ENCODE peak calls at places on chromosomes 5 and 9, in seven cellular contexts. Y is AG04450; L is NCI-H1436; B is stimulated activated CD4-positive, alpha-beta T cell treated with anti-CD3 and anti-CD28 coated beads, Interleukin-2, amount 100 ng/mL, for 48 hours; G is NCI-H446 treated with DMSO at 0.1 percent for 48 hours; U is memory B cell; P is CD8-positive, alpha-beta memory T cell. D is an unnamed sample.

GRCh38 chr9:98214811-98215210 is 22.4 kb upstream of the CORO2A start:
- DNase-seq in Y (no peak), L (no peak), B (no peak), G (no peak), U (no peak), P (peak; percentile 11), D (no peak)

GRCh38 chr5:75961814-75962213 is 121.4 kb upstream of the SV2C start:
- DNase-seq in Y (no peak), L (no peak), B (no peak), G (no peak), U (no peak), P (no peak), D (no peak)

GRCh38 chr5:21792736-21793135 is 1060.4 kb downstream of the CDH12 start:
- DNase-seq in Y (no peak), L (no peak), B (no peak), G (no peak), U (no peak), P (no peak), D (no peak)

GRCh38 chr5:142322747-142323479 is 1.9 kb downstream of the SPRY4 start:
- DNase-seq in Y (no peak), L (no peak), B (no peak), G (no peak), U (no peak), P (no peak), D (no peak)

GRCh38 chr5:151523335-151523734 is 67.8 kb downstream of the FAT2 start:
- DNase-seq in Y (no peak), L (no peak), B (peak; percentile 42), G (no peak), U (peak; percentile 20), P (no peak), D (no peak)

GRCh38 chr5:178111925-178112324 is 1.4 kb upstream of the N4BP3 start:
- DNase-seq in Y (peak; percentile 15), L (no peak), B (no peak), G (no peak), U (no peak), P (no peak), D (no peak)

GRCh38 chr9:16871358-16872151 is 1.1 kb upstream of the BNC2 start:
- DNase-seq in Y (no peak), L (no peak), B (no peak), G (no peak), U (no peak), P (no peak), D (no peak)

GRCh38 chr5:103375356-103375755 is 116.8 kb downstream of the MACIR start:
- DNase-seq in Y (peak; percentile 81), L (no peak), B (no peak), G (peak; percentile 31), U (no peak), P (no peak), D (peak; percentile 44)

GRCh38 chr5:135013947-135014570 is 20.0 kb downstream of the PITX1 start:
- DNase-seq in Y (peak; percentile 33), L (no peak), B (no peak), G (peak; percentile 84), U (no peak), P (no peak), D (no peak)

GRCh38 chr5:169893010-169893409 is 87.3 kb downstream of the INSYN2B start:
- DNase-seq in Y (no peak), L (no peak), B (no peak), G (no peak), U (no peak), P (no peak), D (no peak)

GRCh38 chr5:111755942-111756353 is 1.0 kb downstream of the NREP start:
- DNase-seq in Y (no peak), L (no peak), B (no peak), G (peak; percentile 57), U (no peak), P (no peak), D (peak; percentile 19)